ENCODE peak calls at places on chromosome 22, in seven cellular contexts. N is body of pancreas; Z is CD8-positive, alpha-beta memory T cell; S is tibial artery; M is trophoblast cell; L is naive thymus-derived CD4-positive, alpha-beta T cell; C is AG04449. B is an unnamed sample.

GRCh38 chr22:29907753-29908515 is 25.0 kb downstream of the MTMR3 start:
- DNase-seq in Z (no peak), C (peak), M (peak), L (no peak), N (peak), S (peak), B (peak)

GRCh38 chr22:19805821-19806212 is 45.2 kb downstream of the TBX1 start:
- DNase-seq in C (no peak), S (peak), N (no peak), L (no peak), Z (no peak), M (peak), B (peak)

GRCh38 chr22:50546326-50547230 is 879 bp downstream of the KLHDC7B start:
- DNase-seq in S (no peak), M (peak), C (no peak), L (no peak), Z (peak), N (no peak), B (no peak)

GRCh38 chr22:30078320-30079311 is 1.6 kb upstream of the HORMAD2 start:
- DNase-seq in S (no peak), L (peak), M (no peak), Z (no peak), N (no peak), C (no peak), B (peak)

GRCh38 chr22:47168900-47169800 is 406.7 kb downstream of the TBC1D22A start:
- DNase-seq in Z (no peak), M (peak), C (no peak), S (peak), L (no peak), N (peak), B (peak)

GRCh38 chr22:19107730-19108074 is 14.5 kb downstream of the DGCR2 start:
- DNase-seq in N (peak), C (no peak), Z (no peak), M (no peak), L (no peak), S (no peak), B (no peak)

GRCh38 chr22:46607483-46608114 is 12.6 kb upstream of the GRAMD4 start:
- DNase-seq in Z (no peak), N (no peak), M (no peak), S (no peak), C (no peak), L (no peak), B (no peak)

GRCh38 chr22:46452195-46453005 is 85.0 kb downstream of the CELSR1 start:
- DNase-seq in C (no peak), L (no peak), Z (no peak), N (no peak), S (no peak), M (no peak), B (no peak)

DNA sequence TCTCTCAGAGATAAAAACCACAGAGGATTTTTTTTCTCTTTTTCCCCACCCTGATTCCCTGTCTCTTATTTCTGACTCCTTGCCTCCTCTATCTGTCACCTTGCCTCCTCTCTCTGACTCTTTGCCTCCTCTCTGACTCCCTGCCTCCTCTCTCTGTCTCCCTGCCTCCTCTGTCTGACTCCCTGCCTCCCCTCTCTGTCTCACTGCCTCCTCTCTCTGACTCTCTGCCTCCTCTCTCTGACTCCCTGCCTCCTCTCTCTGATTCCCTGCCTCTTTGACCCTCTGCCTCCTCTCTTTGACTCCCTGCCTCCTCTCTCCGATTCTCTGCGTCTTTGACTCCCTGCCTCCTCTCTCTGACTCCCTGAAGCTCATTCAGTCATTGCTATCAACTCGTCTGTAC is 3.1 kb downstream of the RASD2 start:
- DNase-seq in L (no peak), N (no peak), M (no peak), C (no peak), Z (no peak), S (no peak), B (no peak)
- H3K4me3 ChIP-seq in L (no peak), N (no peak), M (no peak), C (no peak), Z (no peak), S (no peak), B (no peak)

DNA sequence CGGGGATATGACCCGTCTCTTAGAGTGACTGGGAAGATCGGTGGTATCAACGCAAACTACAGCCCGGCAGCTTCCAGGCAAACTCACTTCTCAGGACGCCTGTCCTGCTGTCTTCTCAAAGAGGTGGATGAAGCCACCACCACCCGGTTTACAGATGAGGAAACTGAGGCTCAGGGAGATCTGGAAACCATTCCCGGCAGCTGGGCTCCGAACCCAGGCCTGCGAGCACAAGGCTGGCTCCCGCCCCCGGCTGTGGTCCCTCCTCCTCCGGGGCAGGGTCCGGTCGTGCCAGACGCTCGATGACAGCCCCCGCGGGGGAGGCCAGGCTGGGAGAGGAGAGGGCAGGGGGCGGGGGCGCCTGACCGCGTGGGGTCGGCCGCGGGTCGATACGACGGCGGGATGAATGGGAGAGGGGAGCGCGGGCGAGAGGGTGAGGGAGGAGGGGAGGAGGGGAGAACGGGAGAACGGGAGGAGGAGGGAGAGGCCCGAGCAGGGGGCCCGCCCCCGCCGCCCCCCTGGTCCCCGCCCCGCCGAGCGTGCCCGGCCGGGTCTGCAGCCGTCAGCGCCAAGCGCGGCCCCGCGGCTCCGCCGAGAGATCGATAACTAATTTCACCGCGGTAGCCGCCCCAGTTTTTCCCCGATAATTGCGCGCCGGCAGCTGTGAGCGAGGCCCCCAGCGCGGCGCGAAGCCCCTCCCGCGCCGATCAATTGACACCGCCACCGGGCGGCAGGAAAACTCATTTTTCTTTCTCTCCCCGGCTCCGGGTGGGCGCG is 14.0 kb downstream of the IGLL1 start:
- DNase-seq in M (no peak), N (peak), S (no peak), C (no peak), Z (no peak), L (peak), B (peak)
- H3K4me3 ChIP-seq in M (peak), N (no peak), S (peak), C (peak), Z (peak), L (peak), B (peak)

GRCh38 chr22:43260818-43261217 is 73.9 kb upstream of the TTLL12 start:
- DNase-seq in L (no peak), C (no peak), M (no peak), N (no peak), S (no peak), Z (no peak), B (no peak)
- H3K4me3 ChIP-seq in L (no peak), C (no peak), M (no peak), N (no peak), S (no peak), Z (no peak), B (no peak)

DNA sequence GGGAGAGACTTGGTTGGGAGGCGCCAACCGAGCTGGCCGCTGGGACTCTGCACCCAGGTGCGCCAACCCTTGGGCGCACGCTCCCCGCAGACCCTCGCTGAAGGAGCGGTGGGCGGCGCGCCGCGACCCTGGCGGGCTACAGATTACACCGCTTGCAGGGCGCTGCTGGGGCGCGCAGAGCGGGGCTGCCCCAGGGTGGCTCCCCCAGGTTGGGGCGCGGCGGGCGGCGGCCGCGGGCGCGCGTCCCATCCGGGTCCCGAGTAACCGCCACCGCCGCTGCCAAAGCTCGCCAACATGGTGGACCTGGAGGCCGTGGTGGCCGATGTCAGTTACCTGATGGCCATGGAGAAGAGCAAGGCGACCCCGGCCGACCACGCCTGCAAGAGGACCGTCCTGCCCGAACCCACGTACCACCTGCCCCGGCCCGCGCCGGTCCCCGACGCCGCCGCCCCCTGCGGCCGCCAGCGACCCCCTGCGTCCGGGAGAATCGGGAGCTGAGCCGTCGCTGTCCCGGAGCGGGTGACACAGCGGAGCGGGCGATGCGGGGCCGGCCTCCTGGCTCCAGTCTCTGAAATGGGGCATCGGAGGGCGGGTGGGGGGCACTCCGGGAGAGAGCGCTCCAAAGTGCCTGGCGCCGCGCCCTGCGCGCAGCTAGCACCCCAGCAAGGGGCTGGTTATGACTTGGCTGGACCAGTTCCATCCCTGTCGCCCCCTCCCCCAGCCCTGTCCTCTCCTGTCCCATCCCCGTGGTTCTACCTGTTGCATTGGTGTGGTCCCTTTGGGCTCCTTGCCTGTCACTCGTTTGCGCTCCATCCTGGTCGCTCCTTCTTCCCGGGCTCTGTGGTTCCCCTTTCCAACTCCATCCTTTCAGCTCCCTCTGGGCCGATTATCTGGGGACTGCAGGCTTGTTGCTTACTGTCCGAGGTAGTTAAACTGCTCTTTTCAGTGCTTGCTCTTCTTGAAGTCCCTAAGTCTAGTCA is 143.3 kb upstream of the GRK3 start:
- DNase-seq in C (no peak), N (no peak), Z (no peak), S (no peak), M (no peak), L (peak), B (no peak)
- H3K4me3 ChIP-seq in C (no peak), N (no peak), Z (no peak), S (peak), M (peak), L (no peak), B (peak)

GRCh38 chr22:45304971-45305370 is 4.8 kb upstream of the FAM118A start:
- DNase-seq in C (no peak), N (no peak), S (no peak), L (no peak), M (peak), Z (no peak), B (no peak)

GRCh38 chr22:45298934-45299505 is 10.7 kb upstream of the FAM118A start:
- DNase-seq in L (no peak), N (no peak), C (no peak), M (no peak), Z (no peak), S (no peak), B (no peak)

GRCh38 chr22:45302751-45303150 is 7.0 kb upstream of the FAM118A start:
- DNase-seq in N (no peak), L (no peak), M (no peak), S (no peak), C (no peak), Z (no peak), B (no peak)

GRCh38 chr22:45305456-45306065 is 4.2 kb upstream of the FAM118A start:
- DNase-seq in S (no peak), C (no peak), L (no peak), N (no peak), Z (no peak), M (no peak), B (no peak)

DNA sequence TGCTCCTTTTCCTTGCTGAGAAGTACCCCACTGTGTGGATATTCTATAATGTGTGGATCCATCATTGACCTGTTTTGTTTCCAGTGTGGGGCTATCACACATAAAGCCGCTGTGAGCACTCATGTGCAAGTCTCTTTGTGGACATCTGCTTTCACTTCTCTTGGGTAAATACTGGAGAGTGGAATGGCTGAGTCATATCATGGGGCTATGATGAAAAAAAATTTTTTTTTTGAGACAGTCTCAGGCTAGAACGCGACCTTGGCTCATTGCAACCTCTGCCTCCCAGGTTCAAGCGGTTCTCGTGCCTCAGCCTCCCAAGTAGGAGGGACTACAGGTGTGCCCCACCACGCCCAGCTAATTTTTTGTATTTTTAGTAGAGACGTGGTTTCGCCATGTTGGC is 7.7 kb upstream of the FAM118A start:
- DNase-seq in S (no peak), Z (no peak), L (no peak), N (no peak), C (peak), M (peak), B (no peak)
- H3K4me3 ChIP-seq in S (no peak), Z (no peak), L (no peak), N (no peak), C (no peak), M (no peak), B (no peak)

DNA sequence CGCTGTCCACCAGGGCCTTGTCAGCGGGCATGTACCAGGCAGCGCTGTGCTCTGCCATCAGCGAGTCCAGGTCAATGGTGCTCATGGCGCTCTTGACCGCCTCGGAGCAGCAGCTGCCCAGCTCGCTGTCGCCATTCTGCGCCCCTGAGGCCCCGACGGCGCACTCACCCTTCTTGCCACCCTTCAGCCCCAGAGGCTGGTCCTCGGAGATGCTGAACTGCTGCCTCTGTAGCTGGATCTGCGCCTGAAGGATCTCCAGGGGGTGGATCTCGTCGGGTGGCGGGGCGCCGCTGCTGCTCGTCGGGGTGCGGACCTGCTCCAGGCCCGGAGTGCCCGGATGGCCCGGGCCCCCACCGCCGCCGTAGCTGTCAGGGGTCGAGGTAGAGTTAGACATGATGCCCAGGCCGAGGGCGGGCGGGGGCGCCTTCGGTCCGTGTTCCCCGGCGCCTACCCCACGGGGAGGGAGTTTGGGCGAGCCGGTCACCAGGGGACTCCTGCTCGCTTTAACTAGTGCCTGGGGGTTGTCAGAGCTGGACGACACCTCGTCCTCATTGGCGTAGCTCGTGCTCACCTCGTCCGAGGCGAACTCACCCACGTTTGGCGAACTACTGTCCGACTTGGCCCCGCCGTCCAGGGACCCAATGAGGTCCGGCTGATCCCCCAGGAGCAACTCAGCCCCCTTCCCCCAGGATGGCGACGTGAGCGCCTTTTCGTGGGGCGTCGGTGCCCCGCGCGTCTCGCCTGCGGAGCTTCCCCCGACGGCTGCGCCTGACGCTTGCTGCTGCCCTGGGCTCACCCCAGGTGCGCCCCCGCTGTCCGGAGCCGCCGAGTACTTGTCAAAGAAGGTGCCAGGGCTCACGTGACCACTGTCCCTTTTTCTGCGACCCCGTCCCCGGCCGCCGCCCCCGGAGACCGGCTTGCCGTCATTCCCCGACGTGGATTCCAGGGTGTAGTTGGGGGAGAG is 4.4 kb downstream of the MN1 start:
- DNase-seq in M (no peak), C (no peak), S (no peak), Z (no peak), N (no peak), L (no peak), B (no peak)
- H3K4me3 ChIP-seq in M (no peak), C (no peak), S (peak), Z (no peak), N (no peak), L (no peak), B (no peak)

B was measured in HAP-1.